ENCODE peak calls at places on chromosome 3, in four cellular contexts. T, C, J and I are unnamed samples.

GRCh38 chr3:126309861-126310655 is 47.1 kb downstream of the KLF15 start:
- DNase-seq in T (no peak), J (no peak), C (no peak), I (no peak)

GRCh38 chr3:4953119-4953518 is 26.1 kb upstream of the BHLHE40 start:
- DNase-seq in T (no peak), C (no peak), J (no peak), I (no peak)

GRCh38 chr3:33130144-33130543 is 16.3 kb downstream of the CRTAP start:
- DNase-seq in T (no peak), C (no peak), J (peak), I (no peak)

GRCh38 chr3:32334675-32335074 is 57.0 kb upstream of the CMTM7 start:
- DNase-seq in T (peak), J (no peak), C (no peak), I (peak)

GRCh38 chr3:187130346-187131066 is 8.8 kb downstream of the RPL39L start:
- DNase-seq in C (no peak), T (no peak), J (peak), I (peak)

GRCh38 chr3:98812851-98813374 is 49.8 kb downstream of the ST3GAL6 start:
- DNase-seq in J (peak), C (no peak), T (no peak), I (peak)

GRCh38 chr3:124998247-124998630 is 57.6 kb downstream of the HEG1 start:
- DNase-seq in J (no peak), T (no peak), C (no peak), I (no peak)

GRCh38 chr3:180250172-180250571 is 213.4 kb upstream of the PEX5L start:
- DNase-seq in J (no peak), T (no peak), C (no peak), I (no peak)

GRCh38 chr3:122621112-122621511 is 43.7 kb downstream of the PARP15 start:
- DNase-seq in C (no peak), J (no peak), T (no peak), I (peak)

GRCh38 chr3:112000971-112001370 is 2.2 kb downstream of the TAGLN3 start:
- DNase-seq in J (no peak), C (no peak), T (no peak), I (no peak)
- H2AFZ ChIP-seq in J (no peak), C (no peak), T (no peak), I (no peak)

DNA sequence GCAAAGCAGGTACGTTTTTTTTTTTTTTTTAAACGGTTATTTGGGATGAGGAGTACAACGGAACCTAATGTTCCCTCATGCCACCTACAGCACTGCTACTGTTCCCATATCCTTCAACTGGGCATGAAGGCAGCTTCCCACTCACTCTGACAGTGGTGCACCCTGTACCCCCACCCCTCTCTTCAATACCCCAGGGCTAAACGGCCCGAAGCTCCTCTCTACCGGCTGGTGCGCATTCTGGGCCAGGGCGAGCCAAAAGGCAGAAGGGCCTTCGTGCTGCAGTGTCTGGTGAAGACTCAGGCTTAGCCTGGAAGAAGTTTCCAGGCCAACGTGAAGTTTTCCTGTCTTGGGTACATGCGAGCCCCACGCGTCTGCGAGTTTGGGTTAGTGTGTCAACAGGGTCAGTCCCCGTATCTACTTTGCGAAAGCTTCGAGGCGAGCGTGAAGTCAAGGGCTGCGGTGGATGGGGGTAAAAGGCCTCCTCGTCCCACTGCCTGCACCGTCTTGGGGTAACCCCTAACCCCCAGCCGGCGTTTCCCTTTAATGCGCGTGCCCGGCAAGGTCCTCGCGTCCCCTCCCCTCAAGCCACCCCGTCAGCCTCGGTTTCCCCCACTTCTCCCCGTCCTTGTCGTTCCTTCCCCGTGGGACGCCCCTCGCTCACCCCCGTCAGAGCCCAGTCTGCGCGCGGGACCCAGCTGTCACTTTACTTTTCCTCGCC is 765 bp upstream of the UBE2E2 start:
- DNase-seq in J (peak), C (no peak), T (peak), I (no peak)
- H3K27ac ChIP-seq in J (no peak), C (no peak), T (no peak), I (no peak)

DNA sequence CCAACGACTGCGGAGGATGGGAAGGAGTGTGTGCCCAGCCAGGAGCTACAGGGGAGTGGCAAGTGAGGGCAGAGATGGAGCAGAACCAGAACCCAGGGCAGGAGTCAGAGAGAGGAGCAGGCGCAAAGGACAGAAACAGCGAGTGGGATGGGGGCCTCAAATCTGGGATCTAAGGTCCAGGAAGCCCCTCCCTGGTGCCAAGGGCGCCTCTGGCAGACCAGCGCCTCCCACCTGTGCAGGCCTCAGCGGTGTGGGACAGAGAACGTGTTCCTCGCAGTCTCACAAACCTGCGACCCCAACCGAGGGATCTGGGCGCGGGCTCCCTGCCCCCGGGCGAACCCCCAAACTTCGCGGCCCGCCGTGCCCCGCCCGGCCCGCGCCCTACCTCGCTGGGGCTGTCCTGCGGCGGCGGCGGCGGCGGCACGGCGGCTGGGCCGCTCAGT is 292 bp downstream of the PCBP4 start:
- DNase-seq in J (no peak), C (no peak), T (peak), I (no peak)
- H2AFZ ChIP-seq in J (peak), C (peak), T (no peak), I (no peak)

GRCh38 chr3:177599331-177599730 is 402.0 kb upstream of the TBL1XR1 start:
- DNase-seq in T (no peak), C (no peak), J (no peak), I (no peak)
- H3K27ac ChIP-seq in T (no peak), C (no peak), J (no peak), I (no peak)

GRCh38 chr3:189458536-189458935 is 172.7 kb upstream of the TP63 start:
- DNase-seq in J (no peak), C (peak), T (no peak), I (no peak)
- H2AFZ ChIP-seq in J (no peak), C (peak), T (no peak), I (no peak)